ENCODE peak calls at places on chromosomes 7 and 10, in five cellular contexts. M is cardiac fibroblast, P is bronchial epithelial cell, N is fibroblast of lung, Z is tibial nerve. J is an unnamed sample.

GRCh38 chr10:114053946-114054345 is 10.3 kb downstream of the ADRB1 start:
- DNase-seq in Z (no peak), M (no peak), P (no peak), N (no peak), J (no peak)

GRCh38 chr10:50375051-50375452 is 123.7 kb upstream of the ASAH2 start:
- DNase-seq in P (peak; percentile 94), Z (no peak), M (no peak), N (no peak), J (no peak)

GRCh38 chr10:44879531-44879899 is 31.6 kb upstream of the TMEM72 start:
- DNase-seq in N (no peak), Z (no peak), M (no peak), P (no peak), J (no peak)

GRCh38 chr10:61987951-61988379 is 86.5 kb downstream of the ARID5B start:
- DNase-seq in P (peak; percentile 18), N (no peak), Z (no peak), M (peak; percentile 22), J (no peak)

GRCh38 chr7:151697942-151698341 is 178.2 kb upstream of the RHEB start:
- DNase-seq in Z (no peak), M (no peak), P (no peak), N (no peak), J (no peak)

GRCh38 chr10:79374312-79375191 is 27.3 kb downstream of the PPIF start:
- DNase-seq in M (peak; percentile 75), N (peak; percentile 73), Z (peak; percentile 75), P (peak; percentile 58), J (peak; percentile 75)

GRCh38 chr10:125414998-125415397 is 254.6 kb upstream of the CTBP2 start:
- DNase-seq in P (peak; percentile 7), N (peak; percentile 62), Z (no peak), M (no peak), J (no peak)

GRCh38 chr10:37680243-37680683 is 177.1 kb downstream of the ZNF248 start:
- DNase-seq in P (no peak), Z (no peak), N (no peak), M (no peak), J (no peak)

GRCh38 chr10:129580010-129580409 is 113.0 kb downstream of the MGMT start:
- DNase-seq in P (no peak), Z (no peak), M (no peak), N (no peak), J (no peak)

GRCh38 chr7:101258243-101258731 is 13.4 kb upstream of the FIS1 start:
- DNase-seq in N (peak; percentile 18), M (no peak), Z (no peak), P (no peak), J (no peak)

GRCh38 chr7:128920913-128921582 is 10.5 kb upstream of the KCP start:
- DNase-seq in P (no peak), Z (peak; percentile 14), M (no peak), N (no peak), J (no peak)

GRCh38 chr7:84085147-84085546 is 109.4 kb downstream of the SEMA3A start:
- DNase-seq in N (peak; percentile 80), P (peak; percentile 65), M (peak; percentile 34), Z (no peak), J (no peak)

GRCh38 chr10:5500910-5501309 is 1.5 kb upstream of the CALML5 start:
- DNase-seq in Z (no peak), N (no peak), P (no peak), M (no peak), J (no peak)

GRCh38 chr10:5500162-5500670 is 846 bp upstream of the CALML5 start:
- DNase-seq in Z (no peak), M (no peak), N (no peak), P (no peak), J (no peak)

GRCh38 chr10:5504146-5505072 is 5.0 kb upstream of the CALML5 start:
- DNase-seq in N (no peak), Z (no peak), P (peak; percentile 78), M (no peak), J (no peak)

GRCh38 chr10:5501976-5502902 is 2.9 kb upstream of the CALML5 start:
- DNase-seq in P (no peak), Z (no peak), M (peak; percentile 13), N (no peak), J (no peak)

DNA sequence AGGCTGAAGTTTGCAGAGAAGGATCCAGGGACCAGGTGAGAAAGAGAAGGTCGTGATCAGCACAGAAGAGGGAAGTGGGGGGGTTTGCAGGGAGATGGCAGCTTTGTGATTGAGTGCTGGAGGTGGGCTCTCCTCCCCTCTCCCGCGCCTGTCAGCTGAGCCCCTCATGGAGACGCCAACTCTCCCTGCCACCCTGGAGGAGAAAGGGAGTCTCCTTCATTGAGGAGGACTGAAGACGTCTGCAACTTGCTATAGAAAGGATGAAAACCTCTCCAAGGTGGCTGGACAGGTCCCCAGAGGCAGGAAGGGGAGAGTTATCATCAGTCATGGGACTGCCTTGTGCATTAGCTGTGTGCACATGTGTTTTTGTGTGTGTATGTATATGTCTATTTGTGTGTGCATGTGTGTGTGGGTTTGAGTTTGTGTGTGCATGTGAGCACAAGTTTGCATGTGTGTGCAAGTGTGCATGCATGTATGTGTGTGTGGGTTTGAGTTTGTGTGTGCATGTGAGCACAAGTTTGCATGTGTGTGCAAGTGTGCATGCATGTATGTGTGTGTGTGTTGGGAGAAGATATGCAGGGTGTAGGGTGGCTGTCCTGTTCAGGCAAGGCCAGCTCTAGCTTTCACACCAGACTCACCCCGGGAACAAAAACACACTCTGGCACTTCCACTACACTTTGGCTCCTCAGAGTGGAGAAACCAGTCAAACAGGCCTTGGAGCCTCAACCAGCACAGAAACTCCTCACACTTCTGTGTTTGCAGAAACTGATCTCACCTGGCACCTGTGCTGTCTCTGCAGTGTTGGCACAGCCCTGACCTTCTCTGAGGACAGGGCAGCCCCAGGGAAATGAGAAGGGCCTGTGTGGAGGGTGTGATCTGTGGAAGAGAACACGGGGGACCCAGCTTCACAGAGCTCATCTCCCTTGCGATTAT is 3.8 kb upstream of the CALML5 start:
- DNase-seq in N (no peak), P (peak; percentile 82), Z (no peak), M (no peak), J (no peak)
- H3K4me3 ChIP-seq in N (no peak overlapping the region), P (no peak overlapping the region), Z (no peak overlapping the region), M (no peak overlapping the region), J (no peak overlapping the region)

GRCh38 chr10:102678842-102679289 is 34.6 kb downstream of the TRIM8 start:
- DNase-seq in M (peak; percentile 59), P (peak; percentile 65), N (peak; percentile 70), Z (peak; percentile 53), J (peak; percentile 86)
- H3K4me3 ChIP-seq in M (no peak overlapping the region), P (peak overlapping the region; percentile 15), N (no peak overlapping the region), Z (no peak overlapping the region), J (no peak overlapping the region)

DNA sequence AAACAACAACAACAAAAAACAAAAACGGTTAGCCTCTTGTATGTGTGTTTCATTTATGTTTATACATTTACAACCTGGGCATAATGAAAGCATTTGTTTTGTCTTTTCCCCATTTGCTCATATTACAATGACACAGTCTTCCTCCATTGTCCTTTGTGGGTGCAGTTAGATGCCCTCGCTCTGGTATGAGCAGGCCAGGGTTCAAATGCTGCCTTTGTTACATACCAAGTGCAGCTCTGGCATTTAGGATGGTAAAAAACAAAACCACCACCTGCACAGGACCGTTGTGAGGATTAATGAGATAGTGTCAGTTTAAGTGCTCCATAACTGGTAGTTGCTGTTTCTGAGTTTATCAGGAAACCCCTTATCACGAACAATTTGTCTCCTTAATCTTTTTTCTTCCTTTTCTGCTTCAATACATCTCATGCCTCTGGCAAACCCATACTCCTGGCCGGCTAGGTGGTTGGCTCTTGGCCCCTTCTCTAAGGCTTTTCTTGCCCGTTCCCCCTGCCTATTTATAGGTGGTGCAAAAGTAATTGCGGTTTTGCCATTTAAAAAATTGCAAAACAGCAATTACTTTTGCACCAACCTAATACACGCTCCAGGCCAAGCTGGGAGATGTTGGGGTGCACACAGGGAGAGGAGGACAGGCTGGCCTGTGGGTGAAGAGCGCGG is 18.6 kb upstream of the TMEM225B start:
- DNase-seq in M (no peak), N (peak; percentile 15), Z (no peak), P (no peak), J (no peak)
- H3K4me3 ChIP-seq in M (peak overlapping the region; percentile 58), N (peak overlapping the region; percentile 66), Z (peak overlapping the region; percentile 66), P (peak overlapping the region; percentile 39), J (peak overlapping the region; percentile 76)

GRCh38 chr10:47367646-47368045 is 16.4 kb downstream of the ZNF488 start:
- DNase-seq in N (no peak), M (no peak), Z (no peak), P (no peak), J (no peak)
- H3K4me3 ChIP-seq in N (no peak overlapping the region), M (no peak overlapping the region), Z (no peak overlapping the region), P (no peak overlapping the region), J (no peak overlapping the region)

DNA sequence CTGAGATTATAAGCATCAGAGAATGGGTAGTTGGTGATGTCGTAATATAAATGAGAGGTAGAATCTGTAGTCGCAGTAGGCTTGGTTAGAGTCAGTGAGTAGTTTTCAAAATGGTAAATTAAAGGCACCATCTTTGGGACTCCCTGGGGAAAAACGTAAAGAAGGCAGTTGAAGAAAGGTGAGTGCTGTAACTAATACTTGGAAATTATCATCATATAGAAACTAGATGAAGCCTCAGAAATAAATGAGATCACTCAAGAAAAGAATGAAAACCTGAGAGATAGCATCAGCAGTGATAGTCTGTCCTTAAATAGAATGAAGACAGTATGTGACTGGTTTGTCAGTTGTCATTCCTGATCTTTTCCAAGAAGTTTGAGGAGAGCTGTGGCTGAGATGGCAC is 23.8 kb downstream of the PALS2 start:
- DNase-seq in P (no peak), M (no peak), Z (no peak), N (no peak), J (no peak)
- H3K4me3 ChIP-seq in P (no peak overlapping the region), M (no peak overlapping the region), Z (no peak overlapping the region), N (no peak overlapping the region), J (no peak overlapping the region)

GRCh38 chr7:131329176-131329570 is 1.5 kb downstream of the MKLN1 start:
- DNase-seq in M (peak; percentile 19), P (peak; percentile 13), N (peak; percentile 44), Z (no peak), J (no peak)
- H3K4me3 ChIP-seq in M (peak overlapping the region; percentile 90), P (no peak overlapping the region), N (peak overlapping the region; percentile 90), Z (peak overlapping the region; percentile 96), J (peak overlapping the region; percentile 89)

DNA sequence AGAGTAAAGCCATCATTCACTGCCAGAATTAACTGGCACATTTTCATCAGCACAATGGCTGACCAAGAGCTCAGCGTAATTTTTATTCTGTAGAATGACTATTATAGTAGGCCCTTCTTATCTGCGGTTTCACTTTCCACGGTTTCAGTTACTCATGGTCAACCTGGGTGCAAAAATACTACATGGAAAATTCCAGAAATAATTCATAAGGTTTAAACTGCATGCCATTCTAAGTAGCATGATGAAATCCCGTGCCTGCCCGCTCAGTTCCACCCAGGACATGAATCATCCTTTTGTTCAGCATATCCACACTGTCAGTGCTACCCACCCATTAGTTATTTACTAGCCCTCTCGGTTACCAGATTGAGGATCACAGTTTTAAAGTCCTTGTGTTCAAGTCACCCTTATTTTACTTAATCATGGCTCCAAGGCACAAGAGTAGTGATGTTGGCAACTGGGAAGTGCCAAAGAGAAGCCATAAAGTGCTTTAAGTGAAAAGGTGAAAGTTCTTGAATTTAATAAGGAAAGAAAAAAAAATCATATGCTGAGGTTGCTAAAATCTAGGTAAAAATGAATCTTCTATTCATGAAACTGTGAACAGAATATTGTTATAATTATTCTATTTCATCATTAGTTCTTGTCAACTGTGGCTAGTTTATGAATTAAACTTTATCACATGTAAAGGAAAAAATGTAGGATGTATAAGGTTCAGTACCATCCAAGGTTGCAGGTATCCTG is 204.9 kb downstream of the DOCK4 start:
- DNase-seq in M (peak; percentile 97), N (peak; percentile 74), Z (no peak), P (peak; percentile 90), J (no peak)
- H3K4me3 ChIP-seq in M (peak overlapping the region; percentile 28), N (no peak overlapping the region), Z (no peak overlapping the region), P (no peak overlapping the region), J (no peak overlapping the region)

GRCh38 chr7:127833641-127834040 is 181.6 kb downstream of the SND1 start:
- DNase-seq in Z (no peak), M (peak; percentile 64), N (peak; percentile 65), P (peak; percentile 22), J (no peak)
- H3K4me3 ChIP-seq in Z (no peak overlapping the region), M (no peak overlapping the region), N (no peak overlapping the region), P (no peak overlapping the region), J (no peak overlapping the region)